ENCODE peak calls at places on chromosomes 16 and 17, in seven cellular contexts. R is lower leg skin, L is sigmoid colon, B is PC-3, J is bronchial epithelial cell, M is kidney epithelial cell, F is AG04450. Z is an unnamed sample.

GRCh38 chr16:17370233-17371013 is 100.3 kb downstream of the XYLT1 start:
- DNase-seq in R (no peak), L (no peak), B (no peak), J (no peak), M (no peak), F (no peak), Z (no peak)

GRCh38 chr17:82952019-82952418 is 112.2 kb upstream of the ZNF750 start:
- DNase-seq in R (no peak), L (peak), B (no peak), J (no peak), M (no peak), F (no peak), Z (peak)

GRCh38 chr17:21452377-21453143 is 76.4 kb downstream of the KCNJ12 start:
- DNase-seq in R (peak), L (peak), B (peak), J (peak), M (peak), F (peak), Z (peak)

GRCh38 chr17:35254107-35254802 is 11.4 kb downstream of the SLFN5 start:
- DNase-seq in R (peak), L (peak), B (peak), J (peak), M (peak), F (peak), Z (peak)

GRCh38 chr16:21603920-21604319 is 4.5 kb downstream of the METTL9 start:
- DNase-seq in R (no peak), L (no peak), B (no peak), J (no peak), M (no peak), F (no peak), Z (no peak)

GRCh38 chr17:6712058-6712853 is 913 bp downstream of the SLC13A5 start:
- DNase-seq in R (no peak), L (no peak), B (no peak), J (peak), M (peak), F (no peak), Z (no peak)

GRCh38 chr16:17070882-17071592 is 399.7 kb downstream of the XYLT1 start:
- DNase-seq in R (peak), L (no peak), B (no peak), J (peak), M (no peak), F (no peak), Z (no peak)

GRCh38 chr16:35908942-35909341 is 2449.5 kb downstream of the TP53TG3F start:
- DNase-seq in R (no peak), L (no peak), B (no peak), J (no peak), M (no peak), F (no peak), Z (no peak)

GRCh38 chr16:86647561-86647960 is 69.2 kb downstream of the FOXL1 start:
- DNase-seq in R (no peak), L (no peak), B (no peak), J (no peak), M (no peak), F (no peak), Z (no peak)

GRCh38 chr17:14760719-14761425 is 460.0 kb downstream of the HS3ST3B1 start:
- DNase-seq in R (no peak), L (no peak), B (no peak), J (no peak), M (peak), F (no peak), Z (no peak)

GRCh38 chr16:58670946-58671583 is 13.5 kb downstream of the SLC38A7 start:
- DNase-seq in R (no peak), L (no peak), B (no peak), J (no peak), M (no peak), F (no peak), Z (no peak)

GRCh38 chr17:8068736-8069586 is 18.6 kb downstream of the ALOX12B start:
- DNase-seq in R (peak), L (peak), B (no peak), J (no peak), M (no peak), F (no peak), Z (peak)

GRCh38 chr17:8064590-8065019 is 22.9 kb downstream of the ALOX12B start:
- DNase-seq in R (no peak), L (no peak), B (no peak), J (no peak), M (no peak), F (no peak), Z (no peak)

GRCh38 chr17:8069587-8069860 is 18.0 kb downstream of the ALOX12B start:
- DNase-seq in R (no peak), L (no peak), B (no peak), J (no peak), M (no peak), F (no peak), Z (no peak)

GRCh38 chr17:8067806-8068205 is 19.7 kb downstream of the ALOX12B start:
- DNase-seq in R (no peak), L (no peak), B (no peak), J (no peak), M (no peak), F (no peak), Z (no peak)

GRCh38 chr17:8066841-8067775 is 20.4 kb downstream of the ALOX12B start:
- DNase-seq in R (no peak), L (no peak), B (peak), J (peak), M (no peak), F (no peak), Z (no peak)
- TF ChIP-seq CTCF in R (no peak), L (no peak), B (no peak), J (no peak), M (no peak), F (no peak), Z (no peak)

DNA sequence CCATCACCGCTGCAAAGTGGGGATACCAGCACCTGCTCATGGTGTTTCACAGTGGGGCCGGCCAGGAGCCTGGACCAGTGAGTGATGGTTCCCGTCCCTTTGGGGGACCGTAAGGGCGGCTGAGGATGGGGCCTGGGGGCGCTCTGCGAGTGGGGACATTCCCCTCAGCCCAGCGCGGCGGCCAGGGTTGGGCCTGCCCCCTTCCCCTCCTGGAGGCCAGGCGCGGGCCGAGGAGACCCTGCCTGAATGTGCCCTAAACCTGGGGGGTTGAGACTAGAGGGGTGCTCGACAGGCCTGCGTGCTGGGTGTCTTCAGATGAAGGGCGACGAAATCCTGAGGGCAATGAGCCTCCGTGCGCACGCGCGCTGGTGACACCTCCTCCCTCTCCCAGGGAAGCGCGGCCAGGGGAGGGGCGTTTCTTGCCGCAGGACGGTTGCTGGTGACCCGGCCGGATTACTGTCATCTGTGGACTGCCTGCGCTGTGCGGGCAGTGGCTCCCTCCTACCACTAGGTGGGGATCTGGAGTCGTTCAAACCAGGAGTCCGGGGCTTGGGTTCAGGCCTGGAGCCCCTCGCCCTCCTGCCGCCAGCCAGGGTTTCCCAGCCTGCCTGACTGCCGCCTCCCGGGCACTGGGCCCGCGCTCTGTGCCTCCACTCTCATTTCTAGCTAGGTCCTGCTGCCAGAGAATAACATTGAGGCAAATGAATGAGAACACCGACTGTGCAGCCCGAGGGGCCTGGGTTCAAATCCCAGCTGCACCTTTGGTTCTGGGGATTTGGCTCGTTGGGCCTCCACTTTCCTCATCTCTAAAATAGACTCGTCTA is 17.1 kb downstream of the TBX2 start:
- DNase-seq in R (peak), L (peak), B (peak), J (peak), M (peak), F (no peak), Z (peak)
- H3K4me3 ChIP-seq in R (no peak), L (no peak), B (peak), J (no peak), M (no peak), F (peak), Z (peak)

DNA sequence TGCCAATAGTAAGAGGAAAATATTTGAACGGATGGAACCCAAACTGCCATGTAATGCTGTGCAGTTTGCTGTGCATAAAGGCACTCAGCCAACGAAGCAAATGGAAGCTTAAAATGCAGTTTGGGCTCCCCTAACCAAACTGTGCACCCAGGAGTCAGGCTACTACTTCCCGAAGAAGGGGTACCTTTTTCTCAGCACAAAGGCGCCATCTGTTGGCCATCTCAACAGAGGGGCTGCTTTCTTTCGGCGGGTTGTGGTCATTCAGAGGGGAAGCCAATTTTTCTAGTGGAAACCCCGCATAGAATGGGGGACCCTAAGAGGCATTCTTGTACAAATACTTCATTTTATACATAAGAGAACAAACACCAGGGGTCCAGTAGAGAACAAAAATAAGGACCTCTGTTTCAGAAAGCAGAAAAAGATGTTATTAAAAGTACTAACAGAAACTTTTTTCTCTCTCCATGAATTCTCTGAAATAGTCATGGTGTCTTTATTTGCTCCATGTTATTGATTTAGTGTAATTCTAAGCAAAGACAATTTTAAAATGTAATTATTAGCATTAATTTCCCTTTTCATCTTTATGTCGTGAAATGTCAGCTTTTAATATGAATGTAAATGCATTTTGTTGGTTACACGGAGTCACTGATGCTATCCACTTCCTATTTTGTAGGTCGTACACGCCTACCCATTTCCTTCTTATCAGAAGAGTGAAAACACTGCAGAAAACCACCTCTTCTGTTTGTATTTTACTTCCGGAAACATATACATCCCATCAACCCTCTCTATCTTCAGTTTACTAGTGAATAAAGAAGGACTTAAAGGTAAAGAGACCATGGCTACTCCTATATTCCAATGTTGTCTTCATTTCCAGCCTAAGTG is 453.3 kb downstream of the KCNJ2 start:
- DNase-seq in R (no peak), L (peak), B (peak), J (peak), M (no peak), F (no peak), Z (no peak)
- TF ChIP-seq CTCF in R (no peak), L (no peak), B (peak), J (peak), M (peak), F (peak), Z (no peak)

DNA sequence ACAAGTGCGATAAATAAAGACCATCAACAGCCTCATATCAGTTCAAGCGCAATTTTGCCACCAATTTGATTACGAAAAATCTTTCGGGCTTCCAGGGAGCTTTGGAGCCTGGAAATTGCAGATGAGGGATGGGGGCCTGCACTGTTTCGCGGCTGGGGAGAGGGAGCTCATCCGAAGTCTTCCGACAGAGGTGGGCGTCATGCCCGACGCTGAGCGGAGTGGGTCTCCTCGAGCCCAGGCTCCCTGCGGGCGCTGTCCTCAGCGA is 115.9 kb upstream of the SMURF2 start:
- DNase-seq in R (no peak), L (no peak), B (no peak), J (no peak), M (no peak), F (no peak), Z (no peak)
- H3K4me3 ChIP-seq in R (no peak), L (peak), B (peak), J (no peak), M (no peak), F (no peak), Z (peak)

GRCh38 chr16:15686287-15686686 is 36.2 kb downstream of the NDE1 start:
- DNase-seq in R (no peak), L (no peak), B (no peak), J (no peak), M (no peak), F (no peak), Z (no peak)

GRCh38 chr16:15677447-15677846 is 27.4 kb downstream of the NDE1 start:
- DNase-seq in R (no peak), L (no peak), B (no peak), J (no peak), M (no peak), F (no peak), Z (no peak)

GRCh38 chr16:15676506-15676905 is 26.5 kb downstream of the NDE1 start:
- DNase-seq in R (no peak), L (no peak), B (no peak), J (no peak), M (no peak), F (no peak), Z (no peak)

GRCh38 chr16:15682105-15682570 is 32.1 kb downstream of the NDE1 start:
- DNase-seq in R (peak), L (no peak), B (peak), J (peak), M (peak), F (peak), Z (peak)
- TF ChIP-seq CTCF in R (no peak), L (no peak), B (peak), J (peak), M (peak), F (peak), Z (peak)

GRCh38 chr16:2038359-2039285 is 9.0 kb downstream of the NTHL1 start:
- DNase-seq in R (no peak), L (peak), B (no peak), J (no peak), M (no peak), F (no peak), Z (no peak)
- H3K4me3 ChIP-seq in R (no peak), L (no peak), B (no peak), J (no peak), M (no peak), F (no peak), Z (no peak)